ENCODE peak calls at places on chromosome 13, in nine cellular contexts. O is HT1080, F is WTC11, G is neuronal stem cell, I is brain microvascular endothelial cell, U is heart right ventricle, P is activated B cell treated with CpG ODN at 0.5 μM for 24 hours, H is H9, E is activated gamma-delta T cell treated with Interleukin-2 at 50 U/mL for 16 hours. D is an unnamed sample.

GRCh38 chr13:55497486-55497885 is 1643.2 kb upstream of the PRR20A start:
- DNase-seq in O (no peak), F (no peak), G (no peak), I (no peak), U (no peak), P (no peak), H (no peak), E (no peak), D (no peak)

GRCh38 chr13:52449323-52450011 is 967 bp downstream of the VPS36 start:
- DNase-seq in O (no peak), F (no peak), G (no peak), I (no peak), U (no peak), P (no peak), H (no peak), E (no peak), D (no peak)

GRCh38 chr13:56015919-56016318 is 1124.8 kb upstream of the PRR20A start:
- DNase-seq in O (no peak), F (no peak), G (no peak), I (no peak), U (no peak), P (no peak), H (no peak), E (no peak), D (no peak)

GRCh38 chr13:44879452-44880058 is 109.7 kb downstream of the NUFIP1 start:
- DNase-seq in O (peak), F (no peak), G (no peak), I (peak), U (no peak), P (no peak), H (no peak), E (no peak), D (no peak)

GRCh38 chr13:84524586-84524985 is 642.3 kb upstream of the SLITRK1 start:
- DNase-seq in O (no peak), F (no peak), G (no peak), I (no peak), U (no peak), P (no peak), H (no peak), E (no peak), D (no peak)

GRCh38 chr13:112066624-112067004 is 335 bp upstream of the SOX1 start:
- DNase-seq in O (no peak), F (peak), G (peak), I (no peak), U (peak), P (no peak), H (peak), E (peak), D (peak)

GRCh38 chr13:91122766-91123165 is 224.7 kb upstream of the MIR17HG start:
- DNase-seq in O (no peak), F (no peak), G (no peak), I (no peak), U (no peak), P (no peak), H (no peak), E (no peak), D (no peak)

GRCh38 chr13:24251525-24251924 is 57.9 kb upstream of the C1QTNF9 start:
- DNase-seq in O (no peak), F (no peak), G (no peak), I (no peak), U (no peak), P (no peak), H (no peak), E (peak), D (no peak)

GRCh38 chr13:76106763-76107162 is 470.6 kb downstream of the LMO7 start:
- DNase-seq in O (no peak), F (no peak), G (no peak), I (no peak), U (no peak), P (no peak), H (no peak), E (no peak), D (no peak)

GRCh38 chr13:112722433-112723250 is 32.8 kb downstream of the ATP11A start:
- DNase-seq in O (peak), F (no peak), G (no peak), I (peak), U (no peak), P (no peak), H (no peak), E (no peak), D (peak)

GRCh38 chr13:36086117-36086516 is 45.1 kb downstream of the DCLK1 start:
- DNase-seq in O (no peak), F (peak), G (no peak), I (no peak), U (no peak), P (no peak), H (peak), E (no peak), D (no peak)

GRCh38 chr13:99196466-99197256 is 4.0 kb upstream of the UBAC2 start:
- DNase-seq in O (no peak), F (no peak), G (no peak), I (no peak), U (no peak), P (no peak), H (no peak), E (no peak), D (no peak)

GRCh38 chr13:61294467-61295186 is 121.0 kb downstream of the PCDH20 start:
- DNase-seq in O (no peak), F (no peak), G (no peak), I (no peak), U (no peak), P (no peak), H (no peak), E (no peak), D (no peak)

GRCh38 chr13:91398413-91399188 is at the start of gene GPC5:
- DNase-seq in O (peak), F (peak), G (peak), I (peak), U (peak), P (peak), H (peak), E (peak), D (peak)

GRCh38 chr13:113026391-113026910 is 57.4 kb downstream of the MCF2L start:
- DNase-seq in O (no peak), F (no peak), G (no peak), I (no peak), U (peak), P (no peak), H (no peak), E (no peak), D (no peak)

GRCh38 chr13:45615501-45616101 is at the start of gene ERICH6B:
- DNase-seq in O (peak), F (peak), G (peak), I (peak), U (peak), P (no peak), H (peak), E (no peak), D (no peak)

GRCh38 chr13:87680298-87680697 is 9.1 kb downstream of the SLITRK5 start:
- DNase-seq in O (no peak), F (no peak), G (no peak), I (no peak), U (no peak), P (no peak), H (no peak), E (no peak), D (no peak)

GRCh38 chr13:64928704-64929499 is 2301.2 kb downstream of the PCDH9 start:
- DNase-seq in O (peak), F (no peak), G (no peak), I (peak), U (no peak), P (no peak), H (no peak), E (no peak), D (no peak)

GRCh38 chr13:113976711-113977684 is 3.1 kb upstream of the C13orf46 start:
- DNase-seq in O (peak), F (peak), G (no peak), I (peak), U (no peak), P (no peak), H (no peak), E (no peak), D (peak)

GRCh38 chr13:98158172-98158907 is 15.4 kb downstream of the FARP1 start:
- DNase-seq in O (no peak), F (no peak), G (no peak), I (no peak), U (no peak), P (no peak), H (no peak), E (no peak), D (no peak)

GRCh38 chr13:27621116-27621365 is 651 bp upstream of the POLR1D start:
- DNase-seq in O (peak), F (no peak), G (no peak), I (no peak), U (no peak), P (no peak), H (no peak), E (no peak), D (no peak)

GRCh38 chr13:93660664-93661063 is 434.1 kb downstream of the GPC6 start:
- DNase-seq in O (no peak), F (no peak), G (no peak), I (no peak), U (no peak), P (no peak), H (no peak), E (no peak), D (no peak)

GRCh38 chr13:111897178-111897845 is 169.6 kb upstream of the SOX1 start:
- DNase-seq in O (no peak), F (no peak), G (no peak), I (no peak), U (no peak), P (no peak), H (peak), E (no peak), D (no peak)

GRCh38 chr13:29593605-29594297 is 1.7 kb downstream of the SLC7A1 start:
- DNase-seq in O (no peak), F (no peak), G (no peak), I (no peak), U (no peak), P (no peak), H (no peak), E (no peak), D (no peak)

GRCh38 chr13:91809161-91809560 is 410.7 kb downstream of the GPC5 start:
- DNase-seq in O (no peak), F (no peak), G (no peak), I (no peak), U (no peak), P (no peak), H (no peak), E (no peak), D (no peak)

GRCh38 chr13:49371943-49372636 is 71.8 kb downstream of the CAB39L start:
- DNase-seq in O (no peak), F (no peak), G (no peak), I (no peak), U (no peak), P (no peak), H (no peak), E (no peak), D (no peak)

GRCh38 chr13:110374644-110375370 is 67.7 kb downstream of the COL4A2 start:
- DNase-seq in O (no peak), F (no peak), G (no peak), I (no peak), U (no peak), P (no peak), H (no peak), E (no peak), D (no peak)

GRCh38 chr13:110276553-110276950 is 30.4 kb downstream of the COL4A1 start:
- DNase-seq in O (no peak), F (no peak), G (no peak), I (no peak), U (no peak), P (no peak), H (no peak), E (no peak), D (no peak)

GRCh38 chr13:114115191-114115671 is 17.2 kb downstream of the RASA3 start:
- DNase-seq in O (peak), F (peak), G (no peak), I (peak), U (no peak), P (no peak), H (no peak), E (no peak), D (peak)

GRCh38 chr13:94031609-94032008 is 447.9 kb downstream of the DCT start:
- DNase-seq in O (no peak), F (no peak), G (no peak), I (no peak), U (no peak), P (no peak), H (no peak), E (no peak), D (no peak)

GRCh38 chr13:103810026-103810425 is 743.8 kb upstream of the SLC10A2 start:
- DNase-seq in O (peak), F (no peak), G (no peak), I (no peak), U (no peak), P (no peak), H (no peak), E (no peak), D (no peak)

GRCh38 chr13:27533155-27533643 is 82.8 kb upstream of the MTIF3 start:
- DNase-seq in O (peak), F (peak), G (peak), I (peak), U (peak), P (peak), H (peak), E (peak), D (peak)